ENCODE peak calls at places on chromosomes 6 and 20, in five cellular contexts. One of them, this sample, is unnamed.

GRCh38 chr20:58623579-58624473 is 27.3 kb upstream of the STX16 start:
- DNase-seq in type B pancreatic cell: no peak
- DNase-seq in ovary: peak
- DNase-seq in AG09309: peak
- DNase-seq in GM20000: no peak
- DNase-seq in this sample: peak

GRCh38 chr6:117951783-117952182 is 44.7 kb downstream of the SLC35F1 start:
- DNase-seq in type B pancreatic cell: no peak
- DNase-seq in ovary: no peak
- DNase-seq in AG09309: no peak
- DNase-seq in GM20000: no peak
- DNase-seq in this sample: no peak

GRCh38 chr6:152232494-152233151 is 404.5 kb downstream of the SYNE1 start:
- DNase-seq in type B pancreatic cell: no peak
- DNase-seq in ovary: no peak
- DNase-seq in AG09309: no peak
- DNase-seq in GM20000: no peak
- DNase-seq in this sample: no peak

GRCh38 chr6:123316733-123317323 is 319.9 kb downstream of the TRDN start:
- DNase-seq in type B pancreatic cell: no peak
- DNase-seq in ovary: no peak
- DNase-seq in AG09309: no peak
- DNase-seq in GM20000: peak
- DNase-seq in this sample: no peak

GRCh38 chr6:139407718-139408222 is 33.3 kb upstream of the CITED2 start:
- DNase-seq in type B pancreatic cell: no peak
- DNase-seq in ovary: no peak
- DNase-seq in AG09309: peak
- DNase-seq in GM20000: no peak
- DNase-seq in this sample: no peak

GRCh38 chr6:6386010-6386409 is 65.5 kb upstream of the F13A1 start:
- DNase-seq in type B pancreatic cell: no peak
- DNase-seq in ovary: no peak
- DNase-seq in AG09309: no peak
- DNase-seq in GM20000: no peak
- DNase-seq in this sample: no peak

GRCh38 chr20:18031888-18032509 is 25.7 kb downstream of the OVOL2 start:
- DNase-seq in type B pancreatic cell: no peak
- DNase-seq in ovary: no peak
- DNase-seq in AG09309: no peak
- DNase-seq in GM20000: no peak
- DNase-seq in this sample: no peak

GRCh38 chr6:159935065-159935464 is 33.8 kb upstream of the IGF2R start:
- DNase-seq in type B pancreatic cell: no peak
- DNase-seq in ovary: no peak
- DNase-seq in AG09309: no peak
- DNase-seq in GM20000: no peak
- DNase-seq in this sample: no peak

GRCh38 chr6:1554241-1554880 is 55.4 kb upstream of the FOXC1 start:
- DNase-seq in type B pancreatic cell: no peak
- DNase-seq in ovary: no peak
- DNase-seq in AG09309: no peak
- DNase-seq in GM20000: peak
- DNase-seq in this sample: no peak

GRCh38 chr6:10256113-10256690 is 158.7 kb downstream of the TFAP2A start:
- DNase-seq in type B pancreatic cell: no peak
- DNase-seq in ovary: no peak
- DNase-seq in AG09309: no peak
- DNase-seq in GM20000: peak
- DNase-seq in this sample: no peak

GRCh38 chr6:108735991-108736345 is 112.3 kb upstream of the ARMC2 start:
- DNase-seq in type B pancreatic cell: no peak
- DNase-seq in ovary: no peak
- DNase-seq in AG09309: no peak
- DNase-seq in GM20000: no peak
- DNase-seq in this sample: no peak

GRCh38 chr20:22394583-22394982 is 189.8 kb downstream of the FOXA2 start:
- DNase-seq in type B pancreatic cell: no peak
- DNase-seq in ovary: no peak
- DNase-seq in AG09309: no peak
- DNase-seq in GM20000: no peak
- DNase-seq in this sample: no peak

GRCh38 chr6:17962436-17963031 is 24.9 kb downstream of the KIF13A start:
- DNase-seq in type B pancreatic cell: no peak
- DNase-seq in ovary: no peak
- DNase-seq in AG09309: peak
- DNase-seq in GM20000: no peak
- DNase-seq in this sample: peak

GRCh38 chr6:22421187-22421586 is 124.4 kb upstream of the PRL start:
- DNase-seq in type B pancreatic cell: no peak
- DNase-seq in ovary: no peak
- DNase-seq in AG09309: peak
- DNase-seq in GM20000: no peak
- DNase-seq in this sample: no peak

GRCh38 chr6:68635706-68636513 is 828 bp downstream of the ADGRB3 start:
- DNase-seq in type B pancreatic cell: no peak
- DNase-seq in ovary: peak
- DNase-seq in AG09309: no peak
- DNase-seq in GM20000: peak
- DNase-seq in this sample: no peak

GRCh38 chr6:572596-573265 is 84.2 kb downstream of the HUS1B start:
- DNase-seq in type B pancreatic cell: no peak
- DNase-seq in ovary: no peak
- DNase-seq in AG09309: no peak
- DNase-seq in GM20000: no peak
- DNase-seq in this sample: no peak

GRCh38 chr6:51394061-51394460 is 575.4 kb downstream of the TFAP2B start:
- DNase-seq in type B pancreatic cell: no peak
- DNase-seq in ovary: no peak
- DNase-seq in AG09309: no peak
- DNase-seq in GM20000: no peak
- DNase-seq in this sample: no peak

GRCh38 chr6:34656378-34657036 is 40.1 kb downstream of the ILRUN start:
- DNase-seq in type B pancreatic cell: no peak
- DNase-seq in ovary: no peak
- DNase-seq in AG09309: peak
- DNase-seq in GM20000: peak
- DNase-seq in this sample: no peak

GRCh38 chr6:50661636-50662035 is 51.7 kb upstream of the TFAP2D start:
- DNase-seq in type B pancreatic cell: no peak
- DNase-seq in ovary: no peak
- DNase-seq in AG09309: no peak
- DNase-seq in GM20000: no peak
- DNase-seq in this sample: no peak

GRCh38 chr6:139242457-139243240 is 49.1 kb downstream of the TXLNB start:
- DNase-seq in type B pancreatic cell: no peak
- DNase-seq in ovary: no peak
- DNase-seq in AG09309: no peak
- DNase-seq in GM20000: no peak
- DNase-seq in this sample: no peak

GRCh38 chr6:4632411-4632810 is 143.8 kb upstream of the CDYL start:
- DNase-seq in type B pancreatic cell: no peak
- DNase-seq in ovary: no peak
- DNase-seq in AG09309: no peak
- DNase-seq in GM20000: no peak
- DNase-seq in this sample: no peak

GRCh38 chr6:31396422-31397152 is 6.8 kb upstream of the MICA start:
- DNase-seq in type B pancreatic cell: peak
- DNase-seq in ovary: peak
- DNase-seq in AG09309: no peak
- DNase-seq in GM20000: peak
- DNase-seq in this sample: no peak
- TF ChIP-seq CTCF in type B pancreatic cell: peak
- TF ChIP-seq CTCF in ovary: peak
- TF ChIP-seq CTCF in AG09309: peak
- TF ChIP-seq CTCF in GM20000: peak
- TF ChIP-seq CTCF in this sample: peak

DNA sequence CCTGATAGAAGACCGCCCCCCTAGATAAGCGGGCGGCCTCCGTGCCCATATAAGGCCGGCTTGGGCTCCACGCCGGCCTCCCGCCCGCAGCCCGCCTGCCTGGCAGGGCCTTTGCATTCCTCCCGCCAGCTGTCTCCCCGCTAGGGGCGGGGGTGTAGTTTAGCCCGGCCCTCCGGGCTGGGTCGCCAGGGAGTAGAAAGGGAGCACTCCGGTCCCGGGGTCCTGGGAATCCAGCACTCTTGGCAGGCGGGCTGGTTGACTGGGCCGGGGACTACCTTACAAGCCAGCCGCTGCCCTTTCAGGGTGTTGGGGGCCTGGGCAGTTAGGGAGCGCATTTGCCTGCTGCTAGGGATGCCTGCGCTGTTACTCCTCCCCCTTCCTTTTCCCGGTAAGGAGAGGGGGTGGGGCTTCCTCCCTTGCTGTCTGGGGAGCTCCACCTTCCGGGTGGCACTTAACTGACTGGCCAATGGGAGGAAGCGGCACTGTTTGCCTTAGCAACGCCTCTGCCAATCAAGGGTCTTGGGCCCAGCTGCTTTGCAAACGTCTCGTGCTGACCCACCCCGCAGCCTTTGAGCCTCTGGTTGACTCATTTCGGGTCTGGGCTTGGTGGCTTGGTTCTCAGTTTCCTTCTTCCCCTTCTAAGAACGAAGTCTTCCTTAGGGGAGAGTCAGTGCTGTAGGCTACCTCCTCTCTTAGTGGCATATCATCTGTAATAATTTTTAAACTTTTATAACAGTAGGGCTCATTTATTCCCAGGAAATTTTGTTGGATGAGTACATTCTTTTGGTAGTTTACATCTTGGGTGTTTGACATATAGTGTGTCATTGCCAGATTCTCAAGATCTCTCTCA is 3.4 kb downstream of the SRF start:
- DNase-seq in type B pancreatic cell: peak
- DNase-seq in ovary: peak
- DNase-seq in AG09309: peak
- DNase-seq in GM20000: peak
- DNase-seq in this sample: peak
- TF ChIP-seq CTCF in type B pancreatic cell: peak
- TF ChIP-seq CTCF in ovary: peak
- TF ChIP-seq CTCF in AG09309: peak
- TF ChIP-seq CTCF in GM20000: no peak
- TF ChIP-seq CTCF in this sample: peak

GRCh38 chr6:169640347-169640972 is 61.4 kb downstream of the WDR27 start:
- DNase-seq in type B pancreatic cell: peak
- DNase-seq in ovary: no peak
- DNase-seq in AG09309: peak
- DNase-seq in GM20000: no peak
- DNase-seq in this sample: no peak
- TF ChIP-seq CTCF in type B pancreatic cell: no peak
- TF ChIP-seq CTCF in ovary: no peak
- TF ChIP-seq CTCF in AG09309: peak
- TF ChIP-seq CTCF in GM20000: no peak
- TF ChIP-seq CTCF in this sample: no peak

DNA sequence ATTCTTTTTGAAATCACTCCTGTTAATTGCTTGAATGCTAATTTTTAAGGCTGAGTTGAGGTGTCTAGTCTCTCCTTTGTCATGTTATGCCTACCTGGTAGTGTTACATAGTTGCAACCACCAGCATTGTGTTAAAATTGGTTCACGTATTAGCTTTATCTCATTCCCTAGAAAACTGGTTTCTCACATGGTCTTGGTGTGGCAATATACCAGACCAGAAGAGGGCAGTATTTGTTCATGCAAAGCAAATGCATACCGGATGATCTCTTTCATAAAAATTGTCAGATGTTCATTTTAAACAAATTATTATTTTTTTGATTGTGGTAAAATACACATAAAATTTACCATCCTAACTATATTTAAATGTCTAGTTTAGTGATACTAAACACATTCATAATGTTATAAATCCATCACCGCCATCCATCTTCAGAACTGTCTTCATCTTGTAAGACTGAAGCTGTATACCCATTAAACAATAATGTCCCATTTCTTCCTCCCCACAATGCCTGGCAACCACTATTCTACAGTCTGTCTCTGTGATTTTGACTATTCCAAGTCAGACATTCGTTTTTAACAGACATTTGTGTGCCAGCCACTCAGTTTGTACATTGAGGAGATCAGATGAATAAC is 92.8 kb downstream of the ATRN start:
- DNase-seq in type B pancreatic cell: no peak
- DNase-seq in ovary: no peak
- DNase-seq in AG09309: peak
- DNase-seq in GM20000: peak
- DNase-seq in this sample: no peak
- TF ChIP-seq CTCF in type B pancreatic cell: peak
- TF ChIP-seq CTCF in ovary: peak
- TF ChIP-seq CTCF in AG09309: peak
- TF ChIP-seq CTCF in GM20000: peak
- TF ChIP-seq CTCF in this sample: peak

GRCh38 chr20:2304180-2304579 is 8.4 kb downstream of the TGM3 start:
- DNase-seq in type B pancreatic cell: no peak
- DNase-seq in ovary: no peak
- DNase-seq in AG09309: no peak
- DNase-seq in GM20000: no peak
- DNase-seq in this sample: no peak
- TF ChIP-seq CTCF in type B pancreatic cell: no peak
- TF ChIP-seq CTCF in ovary: no peak
- TF ChIP-seq CTCF in AG09309: no peak
- TF ChIP-seq CTCF in GM20000: no peak
- TF ChIP-seq CTCF in this sample: no peak

GRCh38 chr20:40471261-40471629 is 217.8 kb downstream of the MAFB start:
- DNase-seq in type B pancreatic cell: no peak
- DNase-seq in ovary: no peak
- DNase-seq in AG09309: no peak
- DNase-seq in GM20000: no peak
- DNase-seq in this sample: no peak
- TF ChIP-seq CTCF in type B pancreatic cell: peak
- TF ChIP-seq CTCF in ovary: no peak
- TF ChIP-seq CTCF in AG09309: no peak
- TF ChIP-seq CTCF in GM20000: no peak
- TF ChIP-seq CTCF in this sample: no peak

GRCh38 chr20:57573893-57574292 is 13.0 kb downstream of the PCK1 start:
- DNase-seq in type B pancreatic cell: no peak
- DNase-seq in ovary: no peak
- DNase-seq in AG09309: no peak
- DNase-seq in GM20000: no peak
- DNase-seq in this sample: no peak
- TF ChIP-seq CTCF in type B pancreatic cell: peak
- TF ChIP-seq CTCF in ovary: no peak
- TF ChIP-seq CTCF in AG09309: peak
- TF ChIP-seq CTCF in GM20000: no peak
- TF ChIP-seq CTCF in this sample: no peak

DNA sequence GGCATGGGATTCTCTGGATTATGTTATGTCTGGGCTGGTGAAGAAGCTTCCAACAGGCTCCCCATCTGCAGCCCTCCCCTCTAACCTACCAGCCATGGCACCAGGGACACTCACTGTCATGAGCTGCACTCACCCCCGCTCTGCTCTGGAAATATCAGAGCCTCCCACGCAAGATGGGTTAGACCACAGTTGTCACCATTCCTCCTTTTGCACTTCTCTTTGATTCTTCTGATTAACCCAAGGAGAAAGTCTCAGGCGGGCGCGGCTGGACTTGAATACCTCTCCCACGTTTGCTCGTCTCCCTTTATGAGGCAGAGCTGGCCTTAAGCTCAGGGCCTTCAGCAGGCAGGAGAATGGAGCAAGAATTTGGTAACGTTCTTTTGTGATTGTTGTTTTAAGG is 128.1 kb downstream of the CEBPB start:
- DNase-seq in type B pancreatic cell: no peak
- DNase-seq in ovary: peak
- DNase-seq in AG09309: no peak
- DNase-seq in GM20000: no peak
- DNase-seq in this sample: no peak
- TF ChIP-seq CTCF in type B pancreatic cell: no peak
- TF ChIP-seq CTCF in ovary: no peak
- TF ChIP-seq CTCF in AG09309: no peak
- TF ChIP-seq CTCF in GM20000: no peak
- TF ChIP-seq CTCF in this sample: no peak